ENCODE peak calls at places on chromosomes 11 and 22, in seven cellular contexts. X is stimulated activated CD8-positive, alpha-beta memory T cell treated with anti-CD3 and anti-CD28 coated beads, Interleukin-2, amount 100 ng/mL, for 48 hours; Y is smooth muscle cell of the brain vasculature; O is kidney; I is iris pigment epithelial cell; B is psoas muscle; M is CD8-positive, alpha-beta memory T cell. A is an unnamed sample.

GRCh38 chr11:92322225-92322624 is 97.6 kb downstream of the FAT3 start:
- DNase-seq in B (no peak), I (peak), M (no peak), Y (no peak), X (no peak), O (no peak), A (peak)

GRCh38 chr11:72373163-72373562 is 61.2 kb downstream of the CLPB start:
- DNase-seq in M (no peak), I (no peak), B (no peak), O (no peak), X (no peak), Y (no peak), A (peak)

GRCh38 chr22:46079861-46080821 is 70.2 kb upstream of the PPARA start:
- DNase-seq in Y (no peak), B (peak), O (peak), X (no peak), M (peak), I (peak), A (peak)

GRCh38 chr22:23828800-23829680 is 9.8 kb downstream of the DERL3 start:
- DNase-seq in B (peak), I (no peak), X (no peak), Y (no peak), M (no peak), O (peak), A (no peak)

GRCh38 chr11:71294846-71295600 is 42.6 kb upstream of the SHANK2 start:
- DNase-seq in B (no peak), X (no peak), Y (no peak), I (no peak), M (no peak), O (no peak), A (no peak)

GRCh38 chr11:56748597-56748996 is at the start of gene OR9G4:
- DNase-seq in M (no peak), X (no peak), Y (no peak), I (no peak), B (no peak), O (no peak), A (no peak)

GRCh38 chr22:32827061-32827602 is 25.6 kb downstream of the TIMP3 start:
- DNase-seq in I (no peak), Y (no peak), O (no peak), M (no peak), X (no peak), B (no peak), A (no peak)

GRCh38 chr11:58688779-58689503 is 42.8 kb downstream of the GLYAT start:
- DNase-seq in O (no peak), B (no peak), X (no peak), M (no peak), I (peak), Y (no peak), A (no peak)